ENCODE peak calls at places on chromosomes 6 and 20, in six cellular contexts. N is body of pancreas, Y is upper lobe of right lung, P is GM23248, S is fibroblast of lung, T is IMR-90. I is an unnamed sample.

GRCh38 chr6:151148111-151148510 is 91.7 kb upstream of the AKAP12 start:
- DNase-seq in P (no peak), T (no peak), S (no peak), Y (no peak), N (no peak), I (no peak)

GRCh38 chr6:133392641-133393040 is 151.5 kb downstream of the EYA4 start:
- DNase-seq in S (peak; percentile 73), P (no peak), Y (no peak), T (no peak), N (no peak), I (no peak)

GRCh38 chr6:132100388-132100990 is 149.3 kb upstream of the CCN2 start:
- DNase-seq in P (no peak), N (no peak), Y (no peak), S (no peak), T (no peak), I (no peak)

GRCh38 chr20:4795394-4795793 is 73.7 kb downstream of the PRND start:
- DNase-seq in P (peak; percentile 91), Y (no peak), S (peak; percentile 61), T (peak; percentile 80), N (no peak), I (peak; percentile 49)

GRCh38 chr6:117890172-117890571 is 16.9 kb upstream of the SLC35F1 start:
- DNase-seq in P (no peak), T (no peak), Y (no peak), N (no peak), S (no peak), I (no peak)

GRCh38 chr6:138107752-138108592 is 753 bp upstream of the PERP start:
- DNase-seq in T (no peak), P (no peak), S (no peak), N (peak; percentile 75), Y (peak; percentile 68), I (no peak)

GRCh38 chr6:119193707-119194106 is 115.2 kb upstream of the FAM184A start:
- DNase-seq in T (no peak), P (no peak), N (no peak), S (no peak), Y (no peak), I (no peak)

GRCh38 chr20:57663681-57664451 is 43.6 kb upstream of the ZBP1 start:
- DNase-seq in T (no peak), N (peak; percentile 3), S (no peak), Y (peak; percentile 61), P (no peak), I (no peak)

GRCh38 chr20:44070139-44070900 is 116.7 kb downstream of the JPH2 start:
- DNase-seq in S (no peak), N (no peak), P (no peak), T (no peak), Y (peak; percentile 29), I (no peak)

GRCh38 chr6:11183761-11184362 is 48.6 kb downstream of the NEDD9 start:
- DNase-seq in S (no peak), P (no peak), N (no peak), T (no peak), Y (no peak), I (no peak)

GRCh38 chr20:53099851-53100250 is 127.7 kb downstream of the TSHZ2 start:
- DNase-seq in S (peak; percentile 91), T (no peak), N (no peak), P (peak; percentile 67), Y (no peak), I (peak; percentile 68)

GRCh38 chr20:19735446-19735845 is 22.6 kb upstream of the RIN2 start:
- DNase-seq in P (peak; percentile 97), T (peak; percentile 73), Y (no peak), N (peak; percentile 50), S (peak; percentile 85), I (peak; percentile 85)

GRCh38 chr20:49231461-49231860 is 12.2 kb downstream of the DDX27 start:
- DNase-seq in N (no peak), P (no peak), Y (no peak), T (no peak), S (no peak), I (no peak)

GRCh38 chr6:139308936-139309603 is 17.3 kb upstream of the TXLNB start:
- DNase-seq in P (peak; percentile 68), T (peak; percentile 85), S (peak; percentile 78), N (peak; percentile 16), Y (no peak), I (peak; percentile 53)

GRCh38 chr6:139474145-139475108 is 100.0 kb upstream of the CITED2 start:
- DNase-seq in P (peak; percentile 63), T (peak; percentile 66), N (peak; percentile 57), S (peak; percentile 33), Y (no peak), I (no peak)

GRCh38 chr6:21263531-21264287 is 329.8 kb upstream of the SOX4 start:
- DNase-seq in S (peak; percentile 84), Y (no peak), P (no peak), T (no peak), N (no peak), I (peak; percentile 2)

GRCh38 chr6:132763269-132763668 is 5.6 kb upstream of the VNN2 start:
- DNase-seq in N (no peak), Y (no peak), S (no peak), T (no peak), P (peak; percentile 5), I (no peak)

GRCh38 chr6:9116026-9116425 is 680.7 kb upstream of the SLC35B3 start:
- DNase-seq in P (peak; percentile 78), T (peak; percentile 79), N (no peak), Y (no peak), S (peak; percentile 75), I (peak; percentile 32)

GRCh38 chr6:84193140-84193708 is 34.2 kb downstream of the CEP162 start:
- DNase-seq in Y (no peak), N (no peak), S (peak; percentile 91), P (peak; percentile 86), T (peak; percentile 83), I (peak; percentile 9)

GRCh38 chr6:112636650-112637260 is 289.6 kb downstream of the RFPL4B start:
- DNase-seq in P (peak; percentile 64), T (peak; percentile 83), Y (no peak), N (no peak), S (peak; percentile 90), I (no peak)

GRCh38 chr6:118787746-118788419 is 106.1 kb upstream of the ASF1A start:
- DNase-seq in N (peak; percentile 11), T (no peak), S (no peak), P (peak; percentile 45), Y (no peak), I (peak; percentile 33)

GRCh38 chr20:63399596-63400375 is 38.6 kb upstream of the CHRNA4 start:
- DNase-seq in T (no peak), S (no peak), P (no peak), Y (no peak), N (no peak), I (no peak)

GRCh38 chr20:57717797-57718196 is 8.0 kb upstream of the PMEPA1 start:
- DNase-seq in P (peak; percentile 77), T (no peak), S (peak; percentile 78), N (no peak), Y (no peak), I (peak; percentile 52)

GRCh38 chr6:35047265-35048011 is 93.7 kb downstream of the TCP11 start:
- DNase-seq in P (peak; percentile 84), T (peak; percentile 71), Y (no peak), N (no peak), S (peak; percentile 66), I (no peak)

GRCh38 chr20:36201198-36201597 is 35.1 kb upstream of the AAR2 start:
- DNase-seq in N (no peak), S (no peak), Y (no peak), T (no peak), P (no peak), I (no peak)

DNA sequence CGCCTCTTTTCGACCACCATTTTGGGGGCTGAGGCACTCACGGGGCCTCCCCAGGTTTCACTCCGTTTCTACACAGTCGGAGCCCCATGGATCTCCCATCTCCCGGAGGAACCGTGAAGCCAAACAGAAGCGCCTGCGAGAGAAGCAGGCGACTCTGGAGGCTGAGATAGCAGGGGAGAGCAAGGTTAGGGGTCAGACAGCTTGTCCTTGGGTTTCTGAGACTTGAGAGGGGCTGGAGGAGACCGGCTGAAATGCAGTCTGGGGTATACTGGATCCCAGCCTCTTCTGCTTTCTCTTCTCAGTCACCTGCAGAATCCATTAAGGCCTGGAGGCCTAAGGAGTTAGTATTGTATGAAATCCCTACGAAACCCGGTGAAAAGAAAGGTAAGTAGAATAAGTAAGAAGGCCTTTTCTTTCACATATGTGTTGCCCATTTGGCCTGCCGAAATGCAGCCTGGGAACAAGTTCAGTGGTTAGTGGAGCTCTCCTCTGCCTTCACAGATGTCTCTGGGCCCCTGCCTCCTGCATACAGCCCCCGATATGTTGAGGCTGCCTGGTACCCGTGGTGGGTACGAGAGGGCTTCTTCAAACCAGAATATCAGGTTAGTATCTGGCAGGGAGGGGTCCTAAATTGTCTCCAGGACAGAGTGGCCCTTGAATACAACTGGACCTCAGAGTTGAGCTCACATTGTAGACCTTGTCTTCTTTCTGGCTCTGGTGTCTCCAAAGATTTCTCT is 984 bp downstream of the VARS2 start:
- DNase-seq in N (no peak), P (peak; percentile 31), Y (no peak), S (no peak), T (no peak), I (no peak)
- H3K36me3 ChIP-seq in N (no peaks in the 10 kb centered on the region), P (peaks cover 3% of the 10 kb centered on the region), Y (peaks cover 46% of the 10 kb centered on the region), S (peaks cover 11% of the 10 kb centered on the region), T (peaks cover 26% of the 10 kb centered on the region), I (peaks cover 7% of the 10 kb centered on the region)

GRCh38 chr6:18640134-18640533 is 253.0 kb downstream of the RNF144B start:
- DNase-seq in Y (no peak), P (no peak), N (no peak), T (no peak), S (no peak), I (no peak)

GRCh38 chr6:18634912-18635311 is 247.8 kb downstream of the RNF144B start:
- DNase-seq in N (no peak), P (no peak), S (no peak), Y (no peak), T (no peak), I (no peak)

DNA sequence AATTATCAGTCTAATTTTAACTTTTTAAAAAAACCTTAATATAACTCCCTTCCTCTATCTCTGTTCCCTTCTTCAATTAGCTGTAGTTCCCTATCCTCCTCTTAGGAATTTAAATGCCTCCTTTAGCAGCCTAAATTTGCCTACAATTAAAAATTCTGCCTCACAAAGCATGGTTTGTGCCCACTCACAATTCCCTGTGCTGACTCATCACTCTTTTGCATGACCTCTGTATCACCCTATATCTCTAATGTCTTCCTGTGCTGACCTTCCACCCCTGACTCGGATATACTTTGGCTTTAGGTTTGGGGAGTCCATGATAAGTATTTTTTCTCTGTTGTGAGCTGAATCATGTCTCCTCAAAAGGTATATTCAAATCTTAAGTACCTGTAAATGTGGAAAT is 253.6 kb downstream of the RNF144B start:
- DNase-seq in P (no peak), N (no peak), S (no peak), T (no peak), Y (no peak), I (no peak)
- H3K36me3 ChIP-seq in P (no peaks in the 10 kb centered on the region), N (no peaks in the 10 kb centered on the region), S (no peaks in the 10 kb centered on the region), T (no peaks in the 10 kb centered on the region), Y (no peaks in the 10 kb centered on the region), I (no peaks in the 10 kb centered on the region)

GRCh38 chr6:3013486-3013885 is 13.8 kb downstream of the NQO2 start:
- DNase-seq in T (peak; percentile 47), P (peak; percentile 69), N (no peak), Y (no peak), S (peak; percentile 57), I (peak; percentile 44)
- H3K36me3 ChIP-seq in T (peaks cover 37% of the 10 kb centered on the region), P (peaks cover 27% of the 10 kb centered on the region), N (peaks cover 6% of the 10 kb centered on the region), Y (peaks cover 57% of the 10 kb centered on the region), S (peaks cover 9% of the 10 kb centered on the region), I (peaks cover 15% of the 10 kb centered on the region)

DNA sequence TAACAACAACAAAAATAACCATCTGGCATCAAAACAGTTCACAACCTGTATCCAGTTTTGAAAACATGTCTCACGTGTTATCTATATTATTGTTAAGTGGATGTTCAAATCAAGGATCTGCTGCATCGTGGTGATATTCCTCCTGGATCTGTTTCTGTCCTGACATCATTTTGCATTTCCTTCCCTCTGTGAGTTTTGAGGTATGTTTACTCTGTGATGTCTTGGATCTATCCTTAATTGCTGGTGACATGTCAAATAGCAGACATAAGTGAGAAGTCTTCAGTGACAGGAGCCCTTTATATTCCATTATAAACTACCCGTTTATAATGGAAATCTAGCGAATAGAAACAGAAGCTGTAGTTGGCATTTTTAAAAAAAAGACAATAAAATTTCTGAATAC is 381.8 kb upstream of the NOX3 start:
- DNase-seq in P (no peak), S (no peak), T (no peak), Y (no peak), N (no peak), I (no peak)
- H3K36me3 ChIP-seq in P (no peaks in the 10 kb centered on the region), S (no peaks in the 10 kb centered on the region), T (no peaks in the 10 kb centered on the region), Y (no peaks in the 10 kb centered on the region), N (no peaks in the 10 kb centered on the region), I (no peaks in the 10 kb centered on the region)

I was measured in MG63.